ENCODE peak calls at places on chromosome 15, in five cellular contexts. U is astrocyte of the cerebellum; S is CD8-positive, alpha-beta T cell; J is OCI-LY7; V is lower leg skin. L is an unnamed sample.

GRCh38 chr15:45372032-45372995 is 6.0 kb downstream of the GATM start:
- DNase-seq in J (no peak), V (no peak), S (no peak), U (no peak), L (no peak)

GRCh38 chr15:95664435-95664834 is 666.1 kb upstream of the NR2F2 start:
- DNase-seq in U (peak; percentile 5), V (no peak), J (no peak), S (no peak), L (no peak)

GRCh38 chr15:40092416-40093223 is 16.1 kb downstream of the BMF start:
- DNase-seq in U (peak; percentile 74), S (no peak), J (no peak), V (peak; percentile 80), L (no peak)

GRCh38 chr15:72033711-72034110 is 84.2 kb downstream of the MYO9A start:
- DNase-seq in V (no peak), S (no peak), U (no peak), J (no peak), L (no peak)

GRCh38 chr15:77035584-77035983 is 35.3 kb downstream of the TSPAN3 start:
- DNase-seq in U (no peak), J (no peak), V (no peak), S (peak; percentile 9), L (no peak)

GRCh38 chr15:76566276-76566675 is 229.7 kb downstream of the ISL2 start:
- DNase-seq in S (no peak), V (no peak), J (no peak), U (peak; percentile 69), L (no peak)

GRCh38 chr15:87731630-87732029 is 524.9 kb downstream of the NTRK3 start:
- DNase-seq in U (no peak), J (no peak), S (no peak), V (no peak), L (no peak)

GRCh38 chr15:79002631-79003030 is 57.8 kb upstream of the CTSH start:
- DNase-seq in U (no peak), V (no peak), J (no peak), S (no peak), L (no peak)

GRCh38 chr15:47517737-47518136 is 199.6 kb upstream of the SEMA6D start:
- DNase-seq in U (peak; percentile 50), J (no peak), V (peak; percentile 18), S (no peak), L (no peak)

GRCh38 chr15:31465083-31465955 is 138.7 kb downstream of the KLF13 start:
- DNase-seq in S (no peak), U (no peak), J (no peak), V (peak; percentile 61), L (no peak)

GRCh38 chr15:86691091-86691490 is 611.4 kb downstream of the AGBL1 start:
- DNase-seq in U (no peak), V (no peak), S (no peak), J (no peak), L (no peak)

GRCh38 chr15:58378241-58379085 is 53.3 kb upstream of the LIPC start:
- DNase-seq in S (no peak), V (no peak), J (no peak), U (no peak), L (no peak)

GRCh38 chr15:48507416-48508065 is 138.0 kb downstream of the FBN1 start:
- DNase-seq in U (peak; percentile 49), S (no peak), V (no peak), J (peak; percentile 41), L (peak; percentile 42)

GRCh38 chr15:67520976-67521769 is at the start of gene C15orf61:
- DNase-seq in S (peak; percentile 86), U (no peak), J (peak; percentile 92), V (peak; percentile 84), L (peak; percentile 95)

GRCh38 chr15:57196865-57197264 is 179.4 kb upstream of the CGNL1 start:
- DNase-seq in S (no peak), U (no peak), J (no peak), V (no peak), L (no peak)

GRCh38 chr15:69067296-69067695 is 52.8 kb downstream of the NOX5 start:
- DNase-seq in S (no peak), V (no peak), U (no peak), J (no peak), L (no peak)

GRCh38 chr15:80403712-80404056 is 498 bp upstream of the ARNT2 start:
- DNase-seq in J (no peak), U (no peak), V (no peak), S (no peak), L (no peak)

GRCh38 chr15:65379986-65380385 is 2.2 kb upstream of the IGDCC3 start:
- DNase-seq in V (no peak), J (no peak), U (no peak), S (no peak), L (no peak)

GRCh38 chr15:31268108-31268501 is 58.5 kb upstream of the KLF13 start:
- DNase-seq in U (no peak), J (peak; percentile 33), V (peak; percentile 13), S (no peak), L (no peak)

GRCh38 chr15:64883997-64884511 is 27.6 kb upstream of the ANKDD1A start:
- DNase-seq in V (peak; percentile 80), U (no peak), J (no peak), S (peak; percentile 71), L (peak; percentile 70)

GRCh38 chr15:25797035-25797434 is 66.1 kb downstream of the ATP10A start:
- DNase-seq in S (no peak), U (no peak), J (no peak), V (no peak), L (no peak)

GRCh38 chr15:66092053-66092976 is 161.2 kb downstream of the MEGF11 start:
- DNase-seq in S (no peak), V (no peak), J (no peak), U (no peak), L (no peak)

GRCh38 chr15:27479232-27480140 is 508.5 kb downstream of the GABRG3 start:
- DNase-seq in V (peak; percentile 54), J (no peak), S (no peak), U (no peak), L (no peak)

GRCh38 chr15:41661529-41662225 is 1.5 kb downstream of the MGA start:
- DNase-seq in S (peak; percentile 73), V (peak; percentile 66), J (peak; percentile 88), U (peak; percentile 49), L (peak; percentile 71)
- TF ChIP-seq CTCF in S (no peak), V (no peak), J (no peak), U (no peak), L (no peak)

DNA sequence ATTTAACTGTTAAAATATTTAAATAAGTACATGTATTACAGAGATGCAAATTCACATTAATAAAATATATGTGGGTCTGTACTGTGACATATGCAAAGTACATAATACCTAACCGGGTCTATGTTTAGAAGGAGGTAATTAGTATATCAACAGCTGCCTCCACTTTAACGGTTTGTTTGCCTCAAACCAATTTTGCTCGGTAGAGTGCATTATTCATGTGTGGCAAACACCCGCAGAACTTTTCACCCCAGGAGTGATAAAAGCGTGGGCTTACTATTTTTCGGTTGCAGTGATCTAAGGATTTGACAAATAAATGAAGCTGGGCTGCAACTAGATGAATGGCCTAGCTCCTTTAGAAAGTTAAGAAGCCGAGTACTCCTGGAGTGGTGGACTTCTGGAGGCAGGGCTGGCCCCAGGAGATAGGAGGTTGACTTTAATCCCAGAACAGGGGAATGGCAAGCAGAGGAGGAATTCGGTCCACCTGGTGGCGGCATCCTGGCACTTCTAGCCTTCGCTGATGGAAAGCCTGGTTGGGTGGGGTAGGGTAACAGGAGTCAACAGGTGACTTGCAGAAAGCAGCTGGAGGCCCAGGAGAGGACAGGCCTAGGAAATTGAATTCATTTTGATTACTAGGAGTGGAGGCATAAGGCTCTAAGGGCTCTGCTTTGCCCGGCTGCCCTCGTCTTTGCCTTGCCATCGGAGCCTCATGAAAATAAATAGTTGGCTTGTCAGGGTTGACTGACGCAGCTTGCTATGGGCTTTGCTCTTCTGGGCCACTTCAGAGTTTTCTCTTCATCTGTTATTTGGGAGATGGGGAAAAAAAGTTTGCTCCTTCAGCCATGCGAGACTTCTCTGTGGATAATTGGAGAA is 2.4 kb downstream of the SLCO3A1 start:
- DNase-seq in V (no peak), S (no peak), U (no peak), J (peak; percentile 79), L (no peak)
- TF ChIP-seq CTCF in V (no peak), S (no peak), U (peak; percentile 18), J (peak; percentile 64), L (no peak)

GRCh38 chr15:83656192-83656591 is 2.3 kb downstream of the ADAMTSL3 start:
- DNase-seq in S (no peak), V (no peak), J (no peak), U (no peak), L (no peak)

GRCh38 chr15:83659011-83659811 is 5.3 kb downstream of the ADAMTSL3 start:
- DNase-seq in J (no peak), U (no peak), V (no peak), S (no peak), L (no peak)

GRCh38 chr15:83658406-83658805 is 4.5 kb downstream of the ADAMTSL3 start:
- DNase-seq in J (no peak), S (no peak), U (no peak), V (no peak), L (no peak)

GRCh38 chr15:83656943-83657528 is 3.1 kb downstream of the ADAMTSL3 start:
- DNase-seq in J (no peak), U (no peak), V (no peak), S (no peak), L (no peak)

GRCh38 chr15:83657549-83657948 is 3.6 kb downstream of the ADAMTSL3 start:
- DNase-seq in J (no peak), S (no peak), U (no peak), V (no peak), L (no peak)
- TF ChIP-seq CTCF in J (peak; percentile 57), S (no peak), U (no peak), V (no peak), L (no peak)

GRCh38 chr15:29942548-29942947 is 120.3 kb upstream of the TJP1 start:
- DNase-seq in S (no peak), U (no peak), V (no peak), J (no peak), L (no peak)
- TF ChIP-seq CTCF in S (no peak), U (no peak), V (no peak), J (no peak), L (no peak)

GRCh38 chr15:32824777-32825176 is 107.0 kb downstream of the GREM1 start:
- DNase-seq in V (no peak), U (peak; percentile 89), J (no peak), S (no peak), L (no peak)
- TF ChIP-seq CTCF in V (no peak), U (no peak), J (no peak), S (no peak), L (no peak)

DNA sequence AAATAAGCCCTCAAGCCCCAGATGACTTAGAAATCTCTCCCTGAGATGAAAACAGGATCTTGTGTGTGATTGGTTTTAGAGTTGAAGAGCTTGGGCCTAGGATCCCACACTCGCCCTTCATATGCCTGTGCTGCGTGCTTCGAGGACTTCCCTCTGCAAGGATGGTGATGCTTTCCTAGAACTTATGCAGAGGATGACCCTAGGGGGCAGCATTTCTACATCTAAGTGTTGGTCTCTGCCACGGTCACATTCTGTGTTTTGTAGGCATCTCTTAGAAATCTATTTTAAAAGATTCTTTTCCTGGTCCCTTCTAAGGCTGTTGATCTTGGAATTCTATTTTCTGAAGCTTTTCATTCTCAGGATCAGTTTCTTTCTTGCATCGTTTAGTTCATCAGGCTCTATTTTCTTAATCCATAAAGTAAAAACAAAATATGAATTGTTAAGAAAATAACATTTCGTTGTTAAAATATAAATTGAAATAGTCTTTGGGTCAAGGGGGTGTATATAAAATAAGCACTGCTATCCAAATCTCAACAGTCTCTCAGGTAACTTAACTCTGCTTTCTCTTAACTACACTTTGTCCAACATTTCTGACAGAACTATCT is 45.7 kb downstream of the WDR76 start:
- DNase-seq in J (peak; percentile 57), S (no peak), V (no peak), U (peak; percentile 76), L (peak; percentile 41)
- TF ChIP-seq CTCF in J (peak; percentile 80), S (no peak), V (no peak), U (peak; percentile 78), L (peak; percentile 50)

L was measured in GM13976.